ENCODE peak calls at places on chromosomes 12 and 14, in six cellular contexts. X is ovary, G is stomach, O is A549, J is tibial nerve, I is transverse colon. T is an unnamed sample.

GRCh38 chr14:105859717-105860614 is 333.6 kb downstream of the TMEM121 start:
- DNase-seq in J (no peak), I (peak), X (peak), O (no peak), G (peak), T (peak)

GRCh38 chr12:113221997-113222729 is 899 bp downstream of the TPCN1 start:
- DNase-seq in O (peak), X (no peak), G (no peak), I (no peak), J (no peak), T (no peak)

GRCh38 chr14:81329640-81330385 is 70.3 kb downstream of the STON2 start:
- DNase-seq in O (no peak), I (no peak), X (no peak), G (no peak), J (no peak), T (no peak)

GRCh38 chr14:71711131-71711530 is 221.1 kb upstream of the RGS6 start:
- DNase-seq in J (no peak), X (no peak), O (no peak), I (no peak), G (no peak), T (no peak)

GRCh38 chr12:86713121-86713520 is 456.9 kb upstream of the MGAT4C start:
- DNase-seq in X (no peak), J (no peak), G (no peak), I (no peak), O (no peak), T (no peak)

GRCh38 chr12:21985155-21985554 is 43.9 kb upstream of the ABCC9 start:
- DNase-seq in X (no peak), G (no peak), I (no peak), O (no peak), J (no peak), T (no peak)

GRCh38 chr14:89956294-89957009 is 725 bp downstream of the TDP1 start:
- DNase-seq in I (peak), X (peak), J (no peak), G (peak), O (no peak), T (peak)

GRCh38 chr14:102544745-102545460 is 35.3 kb upstream of the ANKRD9 start:
- DNase-seq in G (peak), O (no peak), I (peak), J (no peak), X (no peak), T (no peak)

GRCh38 chr12:30796891-30797371 is 42.2 kb upstream of the CAPRIN2 start:
- DNase-seq in X (no peak), I (no peak), J (no peak), O (peak), G (no peak), T (no peak)

GRCh38 chr12:122174155-122174845 is at the start of gene IL31:
- DNase-seq in O (no peak), X (no peak), J (no peak), G (no peak), I (no peak), T (no peak)

GRCh38 chr12:870378-870777 is 79.1 kb downstream of the RAD52 start:
- DNase-seq in G (no peak), I (no peak), O (no peak), J (no peak), X (no peak), T (no peak)

GRCh38 chr14:90409209-90409730 is 12.4 kb downstream of the CALM1 start:
- DNase-seq in O (peak), I (peak), X (peak), J (no peak), G (no peak), T (peak)

GRCh38 chr12:5379737-5380496 is 52.0 kb upstream of the NTF3 start:
- DNase-seq in J (no peak), G (no peak), X (no peak), O (no peak), I (no peak), T (no peak)

GRCh38 chr12:128079-128478 is 61.5 kb downstream of the IQSEC3 start:
- DNase-seq in J (no peak), G (no peak), I (no peak), O (no peak), X (no peak), T (no peak)

GRCh38 chr12:54385251-54385914 is 850 bp upstream of the ZNF385A start:
- DNase-seq in X (no peak), J (no peak), I (no peak), O (no peak), G (no peak), T (no peak)

GRCh38 chr12:51441583-51441982 is 17.0 kb downstream of the SLC4A8 start:
- DNase-seq in I (no peak), O (no peak), X (peak), J (no peak), G (no peak), T (no peak)

GRCh38 chr14:23483216-23483854 is 13.8 kb downstream of the NGDN start:
- DNase-seq in O (peak), X (no peak), J (no peak), I (no peak), G (no peak), T (no peak)

DNA sequence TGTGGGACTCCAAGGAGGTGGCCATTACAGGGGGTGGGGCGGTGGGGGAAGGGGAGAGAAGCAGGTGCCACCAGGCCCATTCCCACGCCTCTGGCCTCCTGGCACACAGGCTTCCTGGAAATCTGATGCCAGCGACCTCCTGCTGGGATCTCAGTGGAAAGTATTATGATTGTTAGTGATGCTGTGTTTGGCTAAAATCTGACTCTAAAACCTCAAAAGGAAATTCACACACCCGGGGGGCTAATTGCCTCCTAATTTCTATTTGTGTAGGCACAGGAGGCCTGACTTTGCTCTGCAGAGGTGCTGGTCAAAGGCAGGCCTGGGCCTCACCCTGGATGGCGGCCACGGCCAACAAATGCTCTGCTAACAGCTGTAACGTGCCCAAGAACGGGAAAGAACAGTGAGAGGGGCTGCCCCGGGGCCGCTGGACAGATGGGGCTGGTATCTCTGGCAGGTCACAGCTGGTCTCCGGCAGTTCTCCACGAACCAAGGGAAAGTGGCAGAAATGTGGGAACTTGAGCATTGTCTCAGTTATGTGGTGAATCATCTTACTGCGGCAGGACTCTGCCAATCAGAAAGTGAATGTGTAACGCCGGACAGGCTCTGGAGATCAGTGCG is 14.3 kb downstream of the FAM181A start:
- DNase-seq in G (no peak), O (no peak), I (no peak), X (no peak), J (no peak), T (no peak)
- TF ChIP-seq EP300 in G (no peak), O (no peak), I (no peak), X (no peak), J (no peak), T (no peak)

DNA sequence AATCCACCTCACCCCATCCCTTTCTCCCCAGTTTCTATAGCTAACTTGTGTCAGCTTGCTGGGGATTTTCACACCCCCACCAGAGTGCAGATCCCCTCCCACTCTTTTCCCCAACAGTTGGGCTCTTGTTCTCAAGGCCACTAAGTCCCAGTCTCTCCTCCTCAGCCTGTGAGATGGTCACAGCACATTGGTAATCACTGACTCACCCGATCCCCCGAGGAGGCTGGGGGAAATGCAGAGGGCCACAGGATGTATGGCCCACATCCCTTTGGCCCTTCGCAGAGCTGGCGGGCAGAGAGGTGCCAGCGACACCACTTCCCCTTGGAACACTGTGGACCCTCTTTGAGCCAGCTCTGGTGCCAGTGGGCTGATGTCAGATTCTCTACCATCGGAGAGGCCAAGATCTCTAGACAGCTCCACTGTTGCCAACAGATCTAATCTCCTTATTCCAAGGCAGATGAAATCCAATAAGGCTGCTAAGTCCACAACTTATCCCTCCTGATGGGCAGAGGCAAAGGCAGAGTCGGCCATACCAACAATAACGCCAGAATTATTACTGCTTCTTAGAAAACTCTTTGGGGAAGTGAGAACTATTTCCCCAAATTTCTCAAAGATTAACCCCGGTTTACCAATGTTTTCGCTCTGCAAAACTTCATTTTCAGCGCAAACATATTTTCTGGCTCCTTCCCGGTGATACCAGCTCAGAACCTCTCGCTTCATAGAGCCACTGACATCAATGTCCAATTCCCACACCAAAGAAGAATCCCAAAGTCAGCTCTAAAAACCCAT is 1.5 kb downstream of the FMNL3 start:
- DNase-seq in J (peak), X (peak), G (no peak), O (no peak), I (peak), T (peak)
- TF ChIP-seq POLR2A in J (peak), X (no peak), G (no peak), O (no peak), I (no peak), T (no peak)

DNA sequence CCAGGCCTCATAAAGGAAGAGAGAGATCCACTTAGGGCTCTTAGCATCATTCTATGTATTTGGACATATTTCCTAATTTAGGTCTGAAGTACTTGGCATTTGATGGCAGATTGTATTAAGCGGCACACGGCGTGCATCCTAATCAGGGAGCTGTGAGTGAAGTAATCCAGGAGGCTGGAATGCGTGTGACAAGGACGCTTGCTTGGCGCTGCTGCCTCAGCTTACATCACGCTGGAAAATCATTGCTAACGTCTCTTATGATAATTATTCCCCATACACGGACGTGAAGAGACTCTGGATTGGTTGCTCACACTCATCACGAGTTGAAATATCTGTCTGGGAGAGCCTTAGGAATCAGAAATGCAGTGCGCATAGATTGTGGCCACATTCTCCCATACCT is 85.3 kb downstream of the FBXW8 start:
- DNase-seq in J (no peak), X (no peak), O (no peak), G (no peak), I (no peak), T (no peak)
- TF ChIP-seq EP300 in J (no peak), X (no peak), O (no peak), G (no peak), I (no peak), T (no peak)

DNA sequence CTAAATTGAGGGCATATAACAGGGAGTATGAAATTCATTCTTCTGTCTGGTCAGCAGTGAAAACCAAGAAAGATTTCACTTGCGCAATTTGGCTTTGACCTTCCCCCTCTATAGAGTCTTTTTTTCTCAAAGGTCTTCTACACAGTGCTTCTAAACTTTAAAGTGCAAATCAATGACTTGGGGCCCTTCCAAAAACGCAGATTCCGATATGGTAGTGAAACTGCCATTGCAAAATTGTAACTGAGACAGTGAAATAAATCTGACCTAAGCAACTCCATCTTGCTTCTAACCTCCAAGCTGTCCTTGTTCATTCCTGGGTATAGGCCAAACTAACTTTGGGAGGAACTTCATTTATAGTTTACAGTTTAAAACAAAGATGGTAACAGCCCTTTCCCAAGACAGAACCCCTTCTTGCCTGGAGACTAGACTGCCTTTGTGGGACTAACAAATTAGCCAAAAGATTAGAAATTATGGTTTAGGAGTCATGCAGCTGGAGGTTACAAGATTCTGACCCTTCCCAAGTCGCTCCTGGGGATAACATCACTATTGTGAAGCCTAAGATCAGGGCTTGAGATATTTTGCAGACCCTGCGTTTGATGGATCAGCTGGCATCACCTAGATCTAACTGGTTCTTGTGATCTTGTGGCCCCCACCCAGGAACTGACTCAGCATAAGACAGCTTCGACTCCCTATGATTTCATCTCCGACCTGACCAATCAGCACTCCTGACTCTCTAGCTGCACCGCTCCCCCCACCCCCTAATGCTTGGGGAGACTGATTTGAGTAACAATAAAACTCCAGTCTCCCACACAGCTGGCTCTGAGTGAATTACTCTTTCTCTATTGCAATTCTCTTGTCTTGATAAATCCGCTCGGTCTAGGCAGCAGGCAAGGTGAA is 5.0 kb downstream of the SLC25A21 start:
- DNase-seq in G (no peak), X (no peak), I (no peak), J (no peak), O (no peak), T (no peak)
- TF ChIP-seq POLR2A in G (no peak), X (no peak), I (no peak), J (no peak), O (no peak), T (no peak)

GRCh38 chr14:75453817-75454434 is 26.1 kb downstream of the JDP2 start:
- DNase-seq in O (no peak), G (no peak), X (no peak), J (no peak), I (no peak), T (no peak)

GRCh38 chr14:75456069-75457023 is 28.5 kb downstream of the JDP2 start:
- DNase-seq in G (peak), X (no peak), O (no peak), I (peak), J (no peak), T (no peak)

GRCh38 chr14:75457024-75457390 is 29.2 kb downstream of the JDP2 start:
- DNase-seq in G (no peak), O (no peak), J (no peak), I (no peak), X (no peak), T (no peak)

GRCh38 chr14:75452900-75453816 is 25.3 kb downstream of the JDP2 start:
- DNase-seq in J (peak), O (peak), X (peak), I (peak), G (no peak), T (peak)

DNA sequence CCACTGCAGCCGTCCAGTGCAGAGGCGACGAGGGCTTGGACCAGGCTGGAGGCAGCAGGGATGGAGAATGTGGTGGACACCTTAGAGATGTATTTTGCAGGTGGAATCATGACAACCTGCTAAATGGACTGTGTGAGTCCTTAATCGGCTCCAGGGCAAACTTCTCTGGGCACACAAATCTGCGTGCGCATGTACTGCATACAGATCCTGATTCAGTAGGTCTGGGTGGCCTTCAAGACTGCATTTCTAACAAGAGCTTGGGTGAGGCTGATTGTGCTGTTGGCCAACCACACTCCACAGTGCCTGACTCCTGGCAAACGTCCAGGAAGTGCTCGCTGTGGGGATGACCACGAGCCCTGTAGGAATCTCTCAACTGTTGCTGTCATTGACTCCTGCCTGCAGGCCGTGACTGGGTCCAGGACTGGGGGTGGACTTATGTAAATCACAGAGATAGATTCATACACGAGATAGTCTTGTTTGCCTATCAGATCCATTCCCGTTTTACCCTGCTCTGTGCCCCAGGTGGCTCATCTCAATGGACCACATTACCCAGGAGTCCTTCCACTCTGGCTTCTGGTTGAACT is 27.2 kb downstream of the JDP2 start:
- DNase-seq in I (peak), X (peak), G (peak), J (peak), O (no peak), T (peak)
- TF ChIP-seq EP300 in I (no peak), X (no peak), G (no peak), J (no peak), O (no peak), T (no peak)

GRCh38 chr12:53045646-53046045 is 4.2 kb upstream of the TNS2 start:
- DNase-seq in O (no peak), G (no peak), X (no peak), J (no peak), I (no peak), T (no peak)
- TF ChIP-seq POLR2A in O (no peak), G (no peak), X (peak), J (peak), I (no peak), T (peak)

GRCh38 chr12:62737615-62738014 is 197.3 kb downstream of the PPM1H start:
- DNase-seq in I (no peak), G (no peak), X (no peak), J (no peak), O (no peak), T (no peak)

GRCh38 chr12:62739266-62739831 is 195.6 kb downstream of the PPM1H start:
- DNase-seq in J (no peak), I (no peak), G (no peak), O (no peak), X (no peak), T (no peak)

GRCh38 chr12:62737201-62737600 is 197.7 kb downstream of the PPM1H start:
- DNase-seq in X (no peak), J (no peak), G (no peak), I (no peak), O (no peak), T (no peak)

GRCh38 chr12:62738611-62739010 is 196.3 kb downstream of the PPM1H start:
- DNase-seq in J (no peak), X (no peak), O (no peak), I (no peak), G (no peak), T (no peak)

GRCh38 chr12:62738105-62738504 is 196.8 kb downstream of the PPM1H start:
- DNase-seq in O (no peak), I (no peak), J (no peak), G (no peak), X (no peak), T (no peak)
- TF ChIP-seq EP300 in O (no peak), I (no peak), J (no peak), G (no peak), X (no peak), T (no peak)

GRCh38 chr12:96441811-96442210 is 41.6 kb upstream of the CDK17 start:
- DNase-seq in J (no peak), G (no peak), X (no peak), O (no peak), I (no peak), T (no peak)

GRCh38 chr12:96431067-96431466 is 30.8 kb upstream of the CDK17 start:
- DNase-seq in X (no peak), J (no peak), G (no peak), O (no peak), I (no peak), T (no peak)

GRCh38 chr12:96438330-96438729 is 38.1 kb upstream of the CDK17 start:
- DNase-seq in X (no peak), J (no peak), I (no peak), O (no peak), G (no peak), T (no peak)

GRCh38 chr12:96434107-96434506 is 33.9 kb upstream of the CDK17 start:
- DNase-seq in J (no peak), G (no peak), X (no peak), I (peak), O (no peak), T (no peak)

GRCh38 chr12:96436366-96437295 is 36.4 kb upstream of the CDK17 start:
- DNase-seq in I (no peak), G (no peak), J (no peak), O (no peak), X (no peak), T (no peak)
- TF ChIP-seq POLR2A in I (no peak), G (no peak), J (no peak), O (no peak), X (no peak), T (no peak)

GRCh38 chr12:105377077-105377476 is 46.6 kb downstream of the C12orf75 start:
- DNase-seq in J (no peak), I (no peak), X (no peak), O (no peak), G (no peak), T (no peak)
- TF ChIP-seq EP300 in J (no peak), I (no peak), X (no peak), O (no peak), G (no peak), T (no peak)